ENCODE peak calls at places on chromosomes 12 and 14, in ten cellular contexts. X, J, U, Z, V, M, O, S, F and G are unnamed samples.

GRCh38 chr12:58009355-58009754 is 68.0 kb downstream of the ATP23 start:
- DNase-seq in X (no peak), J (no peak), U (no peak), Z (no peak), V (no peak), M (no peak), O (no peak), S (no peak), F (no peak), G (no peak)

GRCh38 chr14:59297070-59297766 is 108.8 kb downstream of the DAAM1 start:
- DNase-seq in X (no peak), J (no peak), U (no peak), Z (no peak), V (no peak), M (no peak), O (no peak), S (no peak), F (no peak), G (no peak)

GRCh38 chr14:31787377-31787776 is 226.2 kb downstream of the NUBPL start:
- DNase-seq in X (no peak), J (no peak), U (no peak), Z (no peak), V (peak; percentile 9), M (no peak), O (no peak), S (peak; percentile 57), F (no peak), G (no peak)

GRCh38 chr12:14853966-14854365 is 10.6 kb upstream of the ART4 start:
- DNase-seq in X (no peak), J (no peak), U (no peak), Z (no peak), V (no peak), M (no peak), O (no peak), S (no peak), F (no peak), G (no peak)

GRCh38 chr14:67782090-67782489 is 34.3 kb downstream of the ZFYVE26 start:
- DNase-seq in X (no peak), J (no peak), U (no peak), Z (no peak), V (no peak), M (no peak), O (no peak), S (no peak), F (no peak), G (no peak)

GRCh38 chr12:110176745-110177144 is 52.6 kb downstream of the IFT81 start:
- DNase-seq in X (no peak), J (peak; percentile 12), U (no peak), Z (no peak), V (no peak), M (no peak), O (no peak), S (peak; percentile 46), F (no peak), G (no peak)

GRCh38 chr14:95140060-95140858 is 17.1 kb downstream of the DICER1 start:
- DNase-seq in X (peak; percentile 54), J (no peak), U (no peak), Z (no peak), V (no peak), M (no peak), O (no peak), S (peak; percentile 18), F (no peak), G (no peak)

GRCh38 chr12:55585817-55586216 is 13.5 kb downstream of the OR2AP1 start:
- DNase-seq in X (no peak), J (no peak), U (no peak), Z (no peak), V (no peak), M (no peak), O (no peak), S (no peak), F (no peak), G (no peak)

GRCh38 chr14:71358209-71358931 is 451.1 kb downstream of the PCNX1 start:
- DNase-seq in X (no peak), J (no peak), U (no peak), Z (no peak), V (no peak), M (no peak), O (no peak), S (no peak), F (no peak), G (no peak)

GRCh38 chr14:71359823-71360222 is 452.6 kb downstream of the PCNX1 start:
- DNase-seq in X (no peak), J (no peak), U (no peak), Z (no peak), V (no peak), M (no peak), O (no peak), S (no peak), F (no peak), G (no peak)

GRCh38 chr14:71354801-71355200 is 447.5 kb downstream of the PCNX1 start:
- DNase-seq in X (no peak), J (no peak), U (no peak), Z (no peak), V (no peak), M (no peak), O (no peak), S (peak; percentile 25), F (no peak), G (no peak)

GRCh38 chr14:71354142-71354541 is 446.9 kb downstream of the PCNX1 start:
- DNase-seq in X (no peak), J (no peak), U (no peak), Z (no peak), V (no peak), M (no peak), O (no peak), S (no peak), F (no peak), G (no peak)

DNA sequence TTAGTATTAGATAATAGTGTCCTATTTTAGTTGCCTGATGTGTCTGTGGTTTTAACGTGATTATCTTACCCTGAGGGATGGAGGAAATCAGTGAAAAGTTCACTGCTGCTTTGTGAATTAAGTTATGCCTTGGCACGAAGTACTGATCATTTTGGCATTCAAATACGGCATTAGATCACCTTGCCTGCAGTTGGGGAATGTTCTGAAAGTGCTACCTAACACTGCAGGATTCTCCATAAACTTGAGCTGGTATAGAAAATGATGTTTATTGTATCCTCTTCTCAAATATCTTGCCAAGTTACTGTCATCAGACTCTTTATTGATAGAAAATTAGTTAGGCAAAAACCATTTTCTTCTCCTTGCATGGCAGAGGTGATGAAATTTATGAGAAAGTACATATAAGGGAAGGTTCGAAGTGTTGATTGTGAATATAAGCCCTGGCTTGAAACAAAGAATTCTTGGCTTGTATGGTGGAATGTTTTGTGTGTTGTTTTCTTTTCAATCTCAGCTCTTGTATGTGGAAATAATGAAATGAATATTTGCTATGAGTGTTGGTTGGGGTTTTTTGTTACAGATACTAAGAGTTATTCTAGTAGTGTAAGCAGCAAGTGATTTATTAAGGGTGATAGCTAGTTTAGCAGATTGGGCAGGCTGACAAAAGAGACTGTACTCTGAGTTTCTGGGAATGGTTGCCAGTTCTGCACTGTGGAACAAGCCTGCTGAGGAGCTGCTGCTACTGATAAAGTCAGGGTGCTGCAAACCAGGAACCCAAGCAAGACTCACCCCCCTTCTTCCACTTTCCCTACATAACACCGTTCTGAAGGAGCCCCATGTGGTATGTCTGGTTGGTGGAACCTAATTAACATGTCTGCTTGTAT is 448.3 kb downstream of the PCNX1 start:
- DNase-seq in X (no peak), J (peak; percentile 29), U (peak; percentile 43), Z (no peak), V (no peak), M (no peak), O (peak; percentile 44), S (no peak), F (peak; percentile 37), G (no peak)
- H3K4me1 ChIP-seq in X (peaks cover 25% of the 10 kb centered on the region), J (peaks cover 19% of the 10 kb centered on the region), U (peaks cover 7% of the 10 kb centered on the region), Z (no peaks in the 10 kb centered on the region), V (no peaks in the 10 kb centered on the region), M (peaks cover 4% of the 10 kb centered on the region), O (peaks cover 6% of the 10 kb centered on the region), S (peaks cover 20% of the 10 kb centered on the region), F (no peaks in the 10 kb centered on the region), G (peaks cover 18% of the 10 kb centered on the region)

GRCh38 chr14:72515779-72516770 is 377.8 kb downstream of the DPF3 start:
- DNase-seq in X (no peak), J (no peak), U (peak; percentile 60), Z (no peak), V (no peak), M (no peak), O (no peak), S (peak; percentile 60), F (peak; percentile 59), G (no peak)

GRCh38 chr14:72518809-72519377 is 375.0 kb downstream of the DPF3 start:
- DNase-seq in X (peak; percentile 69), J (no peak), U (no peak), Z (no peak), V (no peak), M (no peak), O (no peak), S (no peak), F (no peak), G (no peak)

GRCh38 chr14:72514660-72515025 is 379.3 kb downstream of the DPF3 start:
- DNase-seq in X (no peak), J (no peak), U (no peak), Z (no peak), V (no peak), M (no peak), O (no peak), S (no peak), F (no peak), G (no peak)

GRCh38 chr14:72517736-72518135 is 376.2 kb downstream of the DPF3 start:
- DNase-seq in X (no peak), J (no peak), U (no peak), Z (no peak), V (no peak), M (no peak), O (no peak), S (no peak), F (no peak), G (no peak)

DNA sequence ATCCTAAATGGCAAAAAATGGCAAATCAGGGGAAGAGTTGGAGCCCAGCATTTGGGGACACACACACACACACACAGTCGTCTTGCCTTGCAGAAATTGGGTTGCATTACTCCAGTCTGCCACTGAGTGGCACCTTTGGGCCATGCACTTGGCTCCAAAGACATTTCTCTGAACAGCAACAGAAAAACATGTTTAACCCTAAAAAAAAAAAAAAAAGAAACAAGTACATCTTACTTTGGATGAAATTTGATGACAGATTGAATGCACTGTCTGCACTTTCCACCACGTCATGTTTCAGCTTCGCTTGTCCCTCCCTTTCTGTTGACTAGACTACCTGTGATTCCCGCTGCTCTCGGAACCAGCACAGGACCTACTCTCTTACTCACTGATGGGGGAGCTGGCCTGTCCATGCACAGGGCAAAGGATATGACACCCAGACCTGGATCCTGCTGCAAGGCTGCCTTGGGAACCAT is 376.9 kb downstream of the DPF3 start:
- DNase-seq in X (peak; percentile 71), J (peak; percentile 78), U (peak; percentile 80), Z (peak; percentile 57), V (no peak), M (peak; percentile 49), O (peak; percentile 81), S (peak; percentile 95), F (peak; percentile 83), G (peak; percentile 58)
- H3K4me1 ChIP-seq in X (peaks cover 32% of the 10 kb centered on the region), J (no peaks in the 10 kb centered on the region), U (no peaks in the 10 kb centered on the region), Z (peaks cover 32% of the 10 kb centered on the region), V (no peaks in the 10 kb centered on the region), M (no peaks in the 10 kb centered on the region), O (peaks cover 5% of the 10 kb centered on the region), S (peaks cover 18% of the 10 kb centered on the region), F (peaks cover 6% of the 10 kb centered on the region), G (peaks cover 2% of the 10 kb centered on the region)

DNA sequence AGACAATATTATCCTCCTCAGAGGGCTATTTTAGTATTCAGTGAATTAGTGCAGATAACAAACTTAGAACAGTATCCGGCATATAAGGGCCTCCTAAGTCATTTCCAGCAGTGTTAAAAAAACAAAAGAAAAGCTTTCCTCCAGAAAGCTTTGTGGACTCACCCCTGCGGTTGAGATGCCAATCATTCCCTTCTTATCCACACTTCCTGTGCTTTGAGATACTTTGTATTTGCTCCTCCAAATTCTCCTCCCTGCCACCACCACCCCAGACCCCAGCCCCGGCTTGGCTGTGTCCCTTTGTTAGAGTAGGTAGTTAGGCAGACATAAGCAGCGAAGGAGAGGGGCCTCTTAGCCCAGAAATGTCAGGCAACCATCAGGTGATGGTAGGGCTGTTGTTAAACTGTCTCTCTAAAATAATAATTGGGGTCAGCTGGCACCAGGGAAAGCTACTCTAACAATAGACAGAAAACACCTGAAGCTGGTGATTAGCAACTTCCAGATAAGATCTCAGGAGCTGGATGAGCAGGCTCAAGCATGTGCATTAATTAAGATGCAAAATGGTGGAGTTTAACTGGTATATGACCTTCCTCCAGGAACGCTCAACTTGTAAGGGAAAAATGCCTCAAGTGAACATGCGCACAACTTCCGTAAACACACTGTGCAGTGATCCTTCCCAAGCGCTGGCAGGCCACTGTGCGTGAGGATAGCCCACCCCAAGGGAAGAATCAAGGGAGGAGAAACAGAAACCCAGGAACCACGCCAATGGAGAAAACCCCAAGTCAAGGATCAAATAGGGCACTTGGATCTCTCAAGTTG is 152.1 kb upstream of the EEA1 start:
- DNase-seq in X (no peak), J (no peak), U (no peak), Z (no peak), V (no peak), M (peak; percentile 28), O (no peak), S (peak; percentile 52), F (peak; percentile 64), G (peak; percentile 66)
- H3K4me1 ChIP-seq in X (no peaks in the 10 kb centered on the region), J (no peaks in the 10 kb centered on the region), U (no peaks in the 10 kb centered on the region), Z (no peaks in the 10 kb centered on the region), V (no peaks in the 10 kb centered on the region), M (peaks cover 29% of the 10 kb centered on the region), O (no peaks in the 10 kb centered on the region), S (peaks cover 11% of the 10 kb centered on the region), F (peaks cover 19% of the 10 kb centered on the region), G (peaks cover 21% of the 10 kb centered on the region)

GRCh38 chr14:56125772-56126411 is 7.7 kb downstream of the PELI2 start:
- DNase-seq in X (no peak), J (no peak), U (peak; percentile 91), Z (no peak), V (no peak), M (no peak), O (no peak), S (no peak), F (no peak), G (no peak)

GRCh38 chr14:56124296-56124695 is 6.1 kb downstream of the PELI2 start:
- DNase-seq in X (no peak), J (no peak), U (no peak), Z (no peak), V (no peak), M (no peak), O (no peak), S (no peak), F (no peak), G (no peak)

GRCh38 chr14:56129092-56129491 is 10.9 kb downstream of the PELI2 start:
- DNase-seq in X (no peak), J (no peak), U (no peak), Z (no peak), V (no peak), M (no peak), O (no peak), S (no peak), F (no peak), G (no peak)

GRCh38 chr14:56127156-56127555 is 8.9 kb downstream of the PELI2 start:
- DNase-seq in X (no peak), J (no peak), U (no peak), Z (no peak), V (no peak), M (no peak), O (no peak), S (no peak), F (no peak), G (no peak)

GRCh38 chr14:56126514-56126913 is 8.3 kb downstream of the PELI2 start:
- DNase-seq in X (no peak), J (no peak), U (peak; percentile 33), Z (no peak), V (no peak), M (no peak), O (no peak), S (no peak), F (no peak), G (no peak)
- H3K4me1 ChIP-seq in X (no peaks in the 10 kb centered on the region), J (peaks cover 12% of the 10 kb centered on the region), U (peaks cover 93% of the 10 kb centered on the region), Z (no peaks in the 10 kb centered on the region), V (no peaks in the 10 kb centered on the region), M (no peaks in the 10 kb centered on the region), O (peaks cover 25% of the 10 kb centered on the region), S (no peaks in the 10 kb centered on the region), F (peaks cover 4% of the 10 kb centered on the region), G (peaks cover 20% of the 10 kb centered on the region)